ENCODE peak calls at places on chromosomes 1 and 21, in six cellular contexts. K, F, V, M, P and Z are unnamed samples.
A peak's percentile ranks its signal among the peaks of the same experiment; 100 is the strongest.

GRCh38 chr1:212162635-212163034 is 122.6 kb upstream of the PPP2R5A start:
- DNase-seq in K (no peak), F (no peak), V (no peak), M (peak; percentile 79), P (no peak), Z (no peak)

GRCh38 chr21:33212159-33212851 is 17.4 kb upstream of the IFNAR2 start:
- DNase-seq in K (no peak), F (no peak), V (no peak), M (no peak), P (no peak), Z (no peak)

GRCh38 chr1:156805766-156806511 is 10.7 kb downstream of the SH2D2A start:
- DNase-seq in K (no peak), F (no peak), V (peak; percentile 24), M (no peak), P (no peak), Z (no peak)

GRCh38 chr1:241520080-241520465 is 518 bp upstream of the FH start:
- DNase-seq in K (no peak), F (no peak), V (no peak), M (no peak), P (no peak), Z (no peak)

GRCh38 chr1:207948536-207949250 is 37.8 kb upstream of the CD34 start:
- DNase-seq in K (no peak), F (no peak), V (no peak), M (no peak), P (no peak), Z (no peak)

GRCh38 chr1:225474986-225475820 is 47.4 kb upstream of the LBR start:
- DNase-seq in K (peak; percentile 96), F (peak; percentile 94), V (peak; percentile 93), M (no peak), P (peak; percentile 54), Z (peak; percentile 40)

GRCh38 chr21:44043613-44044012 is 31.5 kb downstream of the TRAPPC10 start:
- DNase-seq in K (no peak), F (no peak), V (no peak), M (no peak), P (no peak), Z (no peak)

GRCh38 chr1:32273389-32274208 is 18.3 kb upstream of the HDAC1 start:
- DNase-seq in K (peak; percentile 77), F (peak; percentile 70), V (no peak), M (no peak), P (peak; percentile 63), Z (no peak)

GRCh38 chr1:156801409-156802121 is 15.1 kb downstream of the SH2D2A start:
- DNase-seq in K (no peak), F (no peak), V (peak; percentile 87), M (no peak), P (no peak), Z (no peak)

GRCh38 chr1:38082678-38083317 is 36.2 kb upstream of the POU3F1 start:
- DNase-seq in K (no peak), F (no peak), V (no peak), M (no peak), P (peak; percentile 73), Z (no peak)

GRCh38 chr1:158013840-158014520 is 20.5 kb downstream of the KIRREL1 start:
- DNase-seq in K (no peak), F (no peak), V (no peak), M (no peak), P (no peak), Z (no peak)

GRCh38 chr21:45463871-45464270 is 58.9 kb downstream of the COL18A1 start:
- DNase-seq in K (no peak), F (no peak), V (no peak), M (no peak), P (no peak), Z (no peak)

GRCh38 chr1:98677288-98677687 is 15.8 kb downstream of the SNX7 start:
- DNase-seq in K (no peak), F (no peak), V (no peak), M (no peak), P (no peak), Z (no peak)

GRCh38 chr1:205961405-205961804 is 18.1 kb upstream of the SLC26A9 start:
- DNase-seq in K (no peak), F (no peak), V (no peak), M (no peak), P (no peak), Z (no peak)

GRCh38 chr1:200628223-200628868 is 7.8 kb upstream of the KIF14 start:
- DNase-seq in K (no peak), F (no peak), V (no peak), M (peak; percentile 89), P (no peak), Z (no peak)

GRCh38 chr1:115069626-115070308 is 19.5 kb downstream of the TSPAN2 start:
- DNase-seq in K (no peak), F (no peak), V (no peak), M (no peak), P (no peak), Z (no peak)

GRCh38 chr1:206590025-206590834 is 22.0 kb downstream of the EIF2D start:
- DNase-seq in K (no peak), F (peak; percentile 62), V (no peak), M (no peak), P (no peak), Z (peak; percentile 37)

GRCh38 chr1:50969611-50970507 is at the start of gene CDKN2C:
- DNase-seq in K (peak; percentile 66), F (peak; percentile 41), V (peak; percentile 69), M (no peak), P (peak; percentile 72), Z (no peak)

GRCh38 chr1:8438449-8438848 is 120.5 kb downstream of the SLC45A1 start:
- DNase-seq in K (no peak), F (no peak), V (no peak), M (no peak), P (no peak), Z (no peak)

GRCh38 chr1:196896355-196896754 is 8.5 kb downstream of the CFHR4 start:
- DNase-seq in K (no peak), F (no peak), V (no peak), M (no peak), P (peak; percentile 35), Z (no peak)
- TF ChIP-seq RAD21 in K (no peak), F (no peak), V (no peak), M (no peak), P (no peak), Z (no peak)

DNA sequence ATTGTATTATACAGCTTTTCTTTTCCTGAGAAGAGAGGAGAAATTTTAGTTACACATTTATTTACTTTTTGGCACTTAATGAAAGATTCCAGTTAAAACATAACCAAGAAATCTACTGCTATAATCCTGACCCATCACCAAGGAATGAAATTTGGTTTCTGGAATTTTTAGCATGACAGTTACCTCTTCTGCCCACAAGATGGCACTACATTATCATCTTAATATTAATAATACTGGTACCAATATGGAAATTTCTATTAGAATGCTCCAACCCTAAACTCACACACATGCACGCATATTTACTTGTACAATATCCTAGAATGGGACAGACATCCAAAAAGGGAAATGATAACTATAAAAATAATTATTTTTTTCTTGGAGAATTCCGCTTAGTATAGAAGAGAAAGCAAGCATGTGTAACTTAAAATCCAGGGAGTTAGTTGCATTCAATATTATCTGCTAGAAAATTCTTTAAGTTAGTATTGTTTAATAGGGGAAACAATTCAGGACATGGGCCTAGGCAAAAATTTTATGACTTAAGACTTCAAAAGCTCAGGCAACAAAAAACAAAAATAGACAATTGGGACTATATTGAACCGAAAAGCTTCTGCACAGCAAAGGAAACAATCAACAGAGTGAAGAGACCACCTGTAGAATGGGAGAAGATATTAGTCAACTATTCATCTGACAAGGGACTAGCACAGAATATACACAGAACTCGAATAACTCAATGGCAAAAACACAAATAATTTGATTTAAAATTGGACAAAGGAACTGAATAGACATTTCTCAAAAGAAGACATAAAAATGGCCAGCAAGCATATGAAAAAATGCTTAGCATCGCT is 37.4 kb downstream of the MAP3K21 start:
- DNase-seq in K (no peak), F (peak; percentile 35), V (peak; percentile 34), M (no peak), P (no peak), Z (no peak)
- TF ChIP-seq SIN3A in K (no peak), F (no peak), V (no peak), M (no peak), P (no peak), Z (no peak)

GRCh38 chr1:17125756-17126237 is 6.5 kb upstream of the PADI2 start:
- DNase-seq in K (peak; percentile 99), F (peak; percentile 92), V (peak; percentile 90), M (no peak), P (peak; percentile 66), Z (peak; percentile 70)

GRCh38 chr1:17122449-17123194 is 3.4 kb upstream of the PADI2 start:
- DNase-seq in K (no peak), F (no peak), V (no peak), M (no peak), P (peak; percentile 27), Z (no peak)

GRCh38 chr1:17120962-17121837 is 1.9 kb upstream of the PADI2 start:
- DNase-seq in K (no peak), F (peak; percentile 33), V (no peak), M (no peak), P (peak; percentile 45), Z (no peak)

GRCh38 chr1:17121881-17122280 is 2.6 kb upstream of the PADI2 start:
- DNase-seq in K (no peak), F (no peak), V (no peak), M (no peak), P (no peak), Z (no peak)

GRCh38 chr1:17123196-17124045 is 4.2 kb upstream of the PADI2 start:
- DNase-seq in K (no peak), F (no peak), V (no peak), M (no peak), P (no peak), Z (no peak)
- TF ChIP-seq RAD21 in K (no peak), F (no peak), V (no peak), M (no peak), P (no peak), Z (no peak)

DNA sequence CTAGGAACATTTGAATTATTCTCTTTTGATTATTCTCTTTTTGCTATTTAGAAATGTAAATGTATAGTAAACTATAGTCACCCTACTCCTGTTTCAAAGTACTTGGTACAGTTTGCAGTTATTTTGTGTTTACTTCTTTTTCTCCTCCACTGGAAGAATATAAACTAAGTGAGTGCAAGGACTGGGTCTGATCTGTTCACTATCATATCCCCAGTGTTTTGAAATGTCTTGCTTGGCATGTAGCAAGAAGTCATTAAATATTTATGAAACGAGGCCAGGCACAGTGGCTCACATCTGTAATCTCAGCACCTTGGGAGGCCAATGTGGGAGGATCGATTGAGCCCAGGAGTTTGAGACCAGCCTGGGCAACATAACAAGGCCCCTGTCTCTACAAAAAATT is 35.8 kb upstream of the PODN start:
- DNase-seq in K (no peak), F (no peak), V (no peak), M (no peak), P (no peak), Z (no peak)
- TF ChIP-seq SIN3A in K (no peak), F (no peak), V (no peak), M (no peak), P (no peak), Z (no peak)

GRCh38 chr1:234674218-234674815 is 64.3 kb upstream of the IRF2BP2 start:
- DNase-seq in K (no peak), F (no peak), V (no peak), M (no peak), P (no peak), Z (no peak)
- TF ChIP-seq RAD21 in K (no peak), F (no peak), V (no peak), M (no peak), P (no peak), Z (no peak)

GRCh38 chr1:234458352-234459027 is 20.5 kb downstream of the TARBP1 start:
- DNase-seq in K (no peak), F (no peak), V (no peak), M (no peak), P (peak; percentile 53), Z (no peak)
- TF ChIP-seq SIN3A in K (no peak), F (no peak), V (no peak), M (no peak), P (no peak), Z (no peak)